ENCODE peak calls at places on chromosome 19, in nine cellular contexts. One of them, this sample, is unnamed.

GRCh38 chr19:16442386-16443276 is 29.1 kb downstream of the EPS15L1 start:
- DNase-seq in fibroblast of lung: no peak
- DNase-seq in HCT116: no peak
- DNase-seq in uterus: peak
- DNase-seq in GM23248: no peak
- DNase-seq in body of pancreas: peak
- DNase-seq in vagina: no peak
- DNase-seq in upper lobe of right lung: no peak
- DNase-seq in tibial nerve: no peak
- DNase-seq in this sample: no peak

GRCh38 chr19:5804516-5805464 is at the start of gene NRTN:
- DNase-seq in vagina: no peak
- DNase-seq in body of pancreas: peak
- DNase-seq in uterus: no peak
- DNase-seq in fibroblast of lung: no peak
- DNase-seq in HCT116: no peak
- DNase-seq in tibial nerve: no peak
- DNase-seq in upper lobe of right lung: peak
- DNase-seq in GM23248: no peak
- DNase-seq in this sample: peak

GRCh38 chr19:13315495-13315894 is 165.3 kb downstream of the IER2 start:
- DNase-seq in body of pancreas: no peak
- DNase-seq in uterus: no peak
- DNase-seq in HCT116: no peak
- DNase-seq in fibroblast of lung: no peak
- DNase-seq in upper lobe of right lung: no peak
- DNase-seq in tibial nerve: no peak
- DNase-seq in vagina: no peak
- DNase-seq in GM23248: no peak
- DNase-seq in this sample: no peak

GRCh38 chr19:10678813-10679212 is 22.4 kb upstream of the QTRT1 start:
- DNase-seq in uterus: no peak
- DNase-seq in HCT116: no peak
- DNase-seq in vagina: no peak
- DNase-seq in GM23248: no peak
- DNase-seq in tibial nerve: no peak
- DNase-seq in body of pancreas: no peak
- DNase-seq in fibroblast of lung: no peak
- DNase-seq in upper lobe of right lung: no peak
- DNase-seq in this sample: no peak

GRCh38 chr19:4010808-4011110 is 3.2 kb downstream of the PIAS4 start:
- DNase-seq in GM23248: no peak
- DNase-seq in fibroblast of lung: no peak
- DNase-seq in uterus: no peak
- DNase-seq in tibial nerve: no peak
- DNase-seq in vagina: no peak
- DNase-seq in HCT116: no peak
- DNase-seq in upper lobe of right lung: no peak
- DNase-seq in body of pancreas: no peak
- DNase-seq in this sample: no peak

GRCh38 chr19:7679017-7679720 is 1.5 kb upstream of the TRAPPC5 start:
- DNase-seq in upper lobe of right lung: no peak
- DNase-seq in vagina: no peak
- DNase-seq in GM23248: no peak
- DNase-seq in tibial nerve: no peak
- DNase-seq in HCT116: no peak
- DNase-seq in fibroblast of lung: no peak
- DNase-seq in body of pancreas: no peak
- DNase-seq in uterus: no peak
- DNase-seq in this sample: no peak

GRCh38 chr19:45641274-45642105 is 2.3 kb upstream of the EML2 start:
- DNase-seq in vagina: no peak
- DNase-seq in GM23248: peak
- DNase-seq in HCT116: peak
- DNase-seq in tibial nerve: peak
- DNase-seq in body of pancreas: peak
- DNase-seq in fibroblast of lung: peak
- DNase-seq in upper lobe of right lung: peak
- DNase-seq in uterus: peak
- DNase-seq in this sample: peak

GRCh38 chr19:5103061-5103701 is 134.3 kb downstream of the KDM4B start:
- DNase-seq in fibroblast of lung: peak
- DNase-seq in uterus: peak
- DNase-seq in HCT116: no peak
- DNase-seq in GM23248: peak
- DNase-seq in tibial nerve: peak
- DNase-seq in upper lobe of right lung: no peak
- DNase-seq in body of pancreas: peak
- DNase-seq in vagina: no peak
- DNase-seq in this sample: no peak

GRCh38 chr19:43562211-43562697 is 13.1 kb downstream of the XRCC1 start:
- DNase-seq in fibroblast of lung: no peak
- DNase-seq in vagina: no peak
- DNase-seq in upper lobe of right lung: no peak
- DNase-seq in HCT116: no peak
- DNase-seq in GM23248: no peak
- DNase-seq in uterus: no peak
- DNase-seq in tibial nerve: no peak
- DNase-seq in body of pancreas: no peak
- DNase-seq in this sample: peak

GRCh38 chr19:40639638-40639982 is 38.4 kb downstream of the LTBP4 start:
- DNase-seq in vagina: no peak
- DNase-seq in HCT116: no peak
- DNase-seq in GM23248: no peak
- DNase-seq in tibial nerve: no peak
- DNase-seq in body of pancreas: no peak
- DNase-seq in upper lobe of right lung: no peak
- DNase-seq in fibroblast of lung: no peak
- DNase-seq in uterus: peak
- DNase-seq in this sample: peak

GRCh38 chr19:11578342-11579142 is 1.1 kb upstream of the ACP5 start:
- DNase-seq in upper lobe of right lung: peak
- DNase-seq in GM23248: no peak
- DNase-seq in uterus: peak
- DNase-seq in tibial nerve: peak
- DNase-seq in fibroblast of lung: peak
- DNase-seq in HCT116: no peak
- DNase-seq in vagina: no peak
- DNase-seq in body of pancreas: no peak
- DNase-seq in this sample: peak

GRCh38 chr19:16830679-16831078 is 1.5 kb downstream of the SIN3B start:
- DNase-seq in GM23248: peak
- DNase-seq in upper lobe of right lung: no peak
- DNase-seq in body of pancreas: no peak
- DNase-seq in tibial nerve: no peak
- DNase-seq in HCT116: no peak
- DNase-seq in fibroblast of lung: peak
- DNase-seq in uterus: no peak
- DNase-seq in vagina: no peak
- DNase-seq in this sample: no peak

GRCh38 chr19:49890349-49891311 is 6.1 kb downstream of the IL4I1 start:
- DNase-seq in tibial nerve: no peak
- DNase-seq in upper lobe of right lung: peak
- DNase-seq in vagina: no peak
- DNase-seq in GM23248: peak
- DNase-seq in fibroblast of lung: no peak
- DNase-seq in HCT116: no peak
- DNase-seq in uterus: no peak
- DNase-seq in body of pancreas: peak
- DNase-seq in this sample: no peak

GRCh38 chr19:7619671-7620441 is 9.5 kb downstream of the XAB2 start:
- DNase-seq in tibial nerve: no peak
- DNase-seq in fibroblast of lung: no peak
- DNase-seq in uterus: no peak
- DNase-seq in upper lobe of right lung: no peak
- DNase-seq in HCT116: no peak
- DNase-seq in body of pancreas: peak
- DNase-seq in vagina: no peak
- DNase-seq in GM23248: no peak
- DNase-seq in this sample: peak

GRCh38 chr19:1133471-1133929 is 29.7 kb downstream of the GPX4 start:
- DNase-seq in tibial nerve: no peak
- DNase-seq in upper lobe of right lung: no peak
- DNase-seq in uterus: no peak
- DNase-seq in body of pancreas: no peak
- DNase-seq in GM23248: no peak
- DNase-seq in vagina: no peak
- DNase-seq in fibroblast of lung: no peak
- DNase-seq in HCT116: peak
- DNase-seq in this sample: no peak

GRCh38 chr19:55383789-55384575 is at the start of gene TMEM238:
- DNase-seq in GM23248: peak
- DNase-seq in uterus: peak
- DNase-seq in fibroblast of lung: peak
- DNase-seq in vagina: no peak
- DNase-seq in body of pancreas: peak
- DNase-seq in upper lobe of right lung: peak
- DNase-seq in tibial nerve: no peak
- DNase-seq in HCT116: no peak
- DNase-seq in this sample: peak

GRCh38 chr19:29401712-29402421 is 123.9 kb upstream of the VSTM2B start:
- DNase-seq in vagina: no peak
- DNase-seq in uterus: peak
- DNase-seq in fibroblast of lung: no peak
- DNase-seq in tibial nerve: no peak
- DNase-seq in upper lobe of right lung: no peak
- DNase-seq in body of pancreas: no peak
- DNase-seq in HCT116: no peak
- DNase-seq in GM23248: peak
- DNase-seq in this sample: no peak

GRCh38 chr19:29404015-29404414 is 121.8 kb upstream of the VSTM2B start:
- DNase-seq in fibroblast of lung: no peak
- DNase-seq in tibial nerve: no peak
- DNase-seq in uterus: no peak
- DNase-seq in upper lobe of right lung: no peak
- DNase-seq in GM23248: no peak
- DNase-seq in HCT116: no peak
- DNase-seq in body of pancreas: no peak
- DNase-seq in vagina: no peak
- DNase-seq in this sample: no peak

GRCh38 chr19:29397748-29398147 is 128.0 kb upstream of the VSTM2B start:
- DNase-seq in vagina: no peak
- DNase-seq in body of pancreas: no peak
- DNase-seq in GM23248: no peak
- DNase-seq in HCT116: no peak
- DNase-seq in fibroblast of lung: no peak
- DNase-seq in uterus: no peak
- DNase-seq in tibial nerve: no peak
- DNase-seq in upper lobe of right lung: no peak
- DNase-seq in this sample: no peak

GRCh38 chr19:29404951-29405727 is 120.7 kb upstream of the VSTM2B start:
- DNase-seq in HCT116: no peak
- DNase-seq in body of pancreas: no peak
- DNase-seq in upper lobe of right lung: no peak
- DNase-seq in tibial nerve: no peak
- DNase-seq in fibroblast of lung: no peak
- DNase-seq in GM23248: peak
- DNase-seq in uterus: peak
- DNase-seq in vagina: no peak
- DNase-seq in this sample: peak

GRCh38 chr19:29400917-29401711 is 124.7 kb upstream of the VSTM2B start:
- DNase-seq in uterus: no peak
- DNase-seq in HCT116: no peak
- DNase-seq in body of pancreas: no peak
- DNase-seq in tibial nerve: no peak
- DNase-seq in vagina: no peak
- DNase-seq in fibroblast of lung: no peak
- DNase-seq in upper lobe of right lung: no peak
- DNase-seq in GM23248: peak
- DNase-seq in this sample: no peak
- H3K4me3 ChIP-seq in uterus: no peak
- H3K4me3 ChIP-seq in HCT116: no peak
- H3K4me3 ChIP-seq in body of pancreas: no peak
- H3K4me3 ChIP-seq in tibial nerve: no peak
- H3K4me3 ChIP-seq in vagina: no peak
- H3K4me3 ChIP-seq in fibroblast of lung: no peak
- H3K4me3 ChIP-seq in upper lobe of right lung: no peak
- H3K4me3 ChIP-seq in GM23248: no peak
- H3K4me3 ChIP-seq in this sample: no peak

GRCh38 chr19:19098703-19099632 is 35.2 kb downstream of the SLC25A42 start:
- DNase-seq in GM23248: no peak
- DNase-seq in fibroblast of lung: no peak
- DNase-seq in upper lobe of right lung: peak
- DNase-seq in uterus: no peak
- DNase-seq in vagina: no peak
- DNase-seq in tibial nerve: no peak
- DNase-seq in body of pancreas: no peak
- DNase-seq in HCT116: no peak
- DNase-seq in this sample: no peak
- H3K27ac ChIP-seq in GM23248: no peak
- H3K27ac ChIP-seq in fibroblast of lung: no peak
- H3K27ac ChIP-seq in upper lobe of right lung: no peak
- H3K27ac ChIP-seq in uterus: no peak
- H3K27ac ChIP-seq in vagina: no peak
- H3K27ac ChIP-seq in tibial nerve: no peak
- H3K27ac ChIP-seq in body of pancreas: no peak
- H3K27ac ChIP-seq in HCT116: peak
- H3K27ac ChIP-seq in this sample: peak

DNA sequence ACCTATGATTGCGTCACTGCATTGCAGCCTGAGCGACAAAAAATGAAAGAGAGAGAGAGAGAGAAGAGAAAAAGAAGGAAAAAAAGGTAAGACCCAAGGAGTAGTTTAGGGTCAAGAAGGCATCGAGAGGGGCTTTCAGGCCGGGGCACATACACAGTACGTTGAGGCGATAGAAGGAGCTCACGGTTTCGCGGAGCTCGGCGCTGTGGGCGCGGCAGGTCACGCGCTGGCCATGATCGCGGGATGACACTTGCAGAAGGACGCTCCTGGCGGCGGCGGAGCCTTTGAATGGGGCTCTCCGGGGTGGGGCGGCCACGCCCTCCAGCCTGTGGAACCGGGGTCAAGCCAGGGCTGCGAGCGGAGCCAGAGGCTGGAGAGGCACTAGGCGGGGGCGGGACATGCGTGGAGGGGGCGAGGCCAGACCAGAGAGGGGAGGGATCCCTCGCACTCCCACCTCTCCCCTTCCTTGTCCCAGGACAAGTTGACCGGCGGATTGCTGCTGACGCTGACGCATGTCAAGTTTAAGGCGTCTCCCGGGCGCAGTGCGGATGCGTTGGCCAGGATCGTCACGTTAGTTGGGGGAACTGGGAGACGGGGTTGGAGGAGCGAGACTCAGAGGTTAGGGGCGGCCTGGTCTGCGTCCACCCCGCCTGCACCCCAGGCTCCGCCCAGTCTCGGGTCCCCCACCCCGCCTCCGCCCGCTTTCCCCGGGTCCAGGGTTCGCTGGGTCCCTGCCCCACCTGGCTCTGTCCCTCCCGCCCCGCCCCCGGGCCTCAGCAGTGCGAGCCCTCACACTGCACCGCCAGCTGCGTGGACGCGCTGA is 6.9 kb downstream of the NPHS1 start:
- DNase-seq in upper lobe of right lung: no peak
- DNase-seq in tibial nerve: no peak
- DNase-seq in fibroblast of lung: no peak
- DNase-seq in HCT116: peak
- DNase-seq in GM23248: peak
- DNase-seq in uterus: no peak
- DNase-seq in body of pancreas: peak
- DNase-seq in vagina: no peak
- DNase-seq in this sample: no peak
- H3K4me3 ChIP-seq in upper lobe of right lung: no peak
- H3K4me3 ChIP-seq in tibial nerve: no peak
- H3K4me3 ChIP-seq in fibroblast of lung: no peak
- H3K4me3 ChIP-seq in HCT116: peak
- H3K4me3 ChIP-seq in GM23248: peak
- H3K4me3 ChIP-seq in uterus: no peak
- H3K4me3 ChIP-seq in body of pancreas: no peak
- H3K4me3 ChIP-seq in vagina: peak
- H3K4me3 ChIP-seq in this sample: no peak

GRCh38 chr19:46786236-46787039 is 2.0 kb downstream of the SLC1A5 start:
- DNase-seq in HCT116: no peak
- DNase-seq in body of pancreas: peak
- DNase-seq in fibroblast of lung: peak
- DNase-seq in tibial nerve: peak
- DNase-seq in uterus: peak
- DNase-seq in upper lobe of right lung: peak
- DNase-seq in vagina: no peak
- DNase-seq in GM23248: peak
- DNase-seq in this sample: peak
- H3K27ac ChIP-seq in HCT116: peak
- H3K27ac ChIP-seq in body of pancreas: peak
- H3K27ac ChIP-seq in fibroblast of lung: peak
- H3K27ac ChIP-seq in tibial nerve: peak
- H3K27ac ChIP-seq in uterus: peak
- H3K27ac ChIP-seq in upper lobe of right lung: peak
- H3K27ac ChIP-seq in vagina: peak
- H3K27ac ChIP-seq in GM23248: peak
- H3K27ac ChIP-seq in this sample: peak